ENCODE peak calls at places on chromosomes 4 and X, in six cellular contexts. One of them, this sample, is unnamed.

GRCh38 chrX:644304-645023 is 13.9 kb downstream of the SHOX start:
- DNase-seq in NCI-H2171 treated with DMSO at 0.1 percent for 48 hours: no peak
- DNase-seq in fibroblast of the aortic adventitia: no peak
- DNase-seq in islet precursor cell: no peak
- DNase-seq in anterior cingulate cortex: no peak
- DNase-seq in H54: no peak
- DNase-seq in this sample: no peak

GRCh38 chr4:54550415-54551171 is 107.2 kb upstream of the KIT start:
- DNase-seq in islet precursor cell: peak; percentile 57
- DNase-seq in anterior cingulate cortex: no peak
- DNase-seq in H54: no peak
- DNase-seq in NCI-H2171 treated with DMSO at 0.1 percent for 48 hours: no peak
- DNase-seq in fibroblast of the aortic adventitia: no peak
- DNase-seq in this sample: no peak

GRCh38 chrX:41621236-41621651 is 67.5 kb upstream of the GPR34 start:
- DNase-seq in fibroblast of the aortic adventitia: peak; percentile 49
- DNase-seq in islet precursor cell: peak; percentile 95
- DNase-seq in H54: no peak
- DNase-seq in NCI-H2171 treated with DMSO at 0.1 percent for 48 hours: no peak
- DNase-seq in anterior cingulate cortex: no peak
- DNase-seq in this sample: no peak

GRCh38 chrX:98568795-98569194 is 1685.1 kb downstream of the RPA4 start:
- DNase-seq in H54: no peak
- DNase-seq in islet precursor cell: no peak
- DNase-seq in fibroblast of the aortic adventitia: no peak
- DNase-seq in anterior cingulate cortex: no peak
- DNase-seq in NCI-H2171 treated with DMSO at 0.1 percent for 48 hours: no peak
- DNase-seq in this sample: no peak

GRCh38 chrX:49040376-49040955 is 2.7 kb downstream of the TFE3 start:
- DNase-seq in anterior cingulate cortex: no peak
- DNase-seq in NCI-H2171 treated with DMSO at 0.1 percent for 48 hours: no peak
- DNase-seq in fibroblast of the aortic adventitia: peak; percentile 35
- DNase-seq in H54: no peak
- DNase-seq in islet precursor cell: no peak
- DNase-seq in this sample: no peak

GRCh38 chrX:45769919-45770582 is 569.4 kb upstream of the DIPK2B start:
- DNase-seq in anterior cingulate cortex: peak; percentile 5
- DNase-seq in H54: no peak
- DNase-seq in fibroblast of the aortic adventitia: peak; percentile 94
- DNase-seq in islet precursor cell: peak; percentile 76
- DNase-seq in NCI-H2171 treated with DMSO at 0.1 percent for 48 hours: no peak
- DNase-seq in this sample: no peak

GRCh38 chrX:24317567-24317966 is 3.7 kb upstream of the SUPT20HL2 start:
- DNase-seq in NCI-H2171 treated with DMSO at 0.1 percent for 48 hours: no peak
- DNase-seq in H54: no peak
- DNase-seq in anterior cingulate cortex: no peak
- DNase-seq in fibroblast of the aortic adventitia: no peak
- DNase-seq in islet precursor cell: no peak
- DNase-seq in this sample: no peak

GRCh38 chr4:145812902-145813301 is 125.7 kb downstream of the ZNF827 start:
- DNase-seq in fibroblast of the aortic adventitia: no peak
- DNase-seq in islet precursor cell: peak; percentile 61
- DNase-seq in anterior cingulate cortex: no peak
- DNase-seq in NCI-H2171 treated with DMSO at 0.1 percent for 48 hours: no peak
- DNase-seq in H54: no peak
- DNase-seq in this sample: no peak

GRCh38 chrX:118536687-118537461 is 41.3 kb downstream of the DOCK11 start:
- DNase-seq in anterior cingulate cortex: no peak
- DNase-seq in H54: no peak
- DNase-seq in islet precursor cell: peak; percentile 58
- DNase-seq in NCI-H2171 treated with DMSO at 0.1 percent for 48 hours: no peak
- DNase-seq in fibroblast of the aortic adventitia: peak; percentile 61
- DNase-seq in this sample: no peak

GRCh38 chrX:10755477-10756334 is 135.3 kb upstream of the MID1 start:
- DNase-seq in NCI-H2171 treated with DMSO at 0.1 percent for 48 hours: no peak
- DNase-seq in anterior cingulate cortex: no peak
- DNase-seq in fibroblast of the aortic adventitia: peak; percentile 86
- DNase-seq in islet precursor cell: peak; percentile 90
- DNase-seq in H54: no peak
- DNase-seq in this sample: no peak

GRCh38 chr4:152817331-152817730 is 37.6 kb downstream of the ARFIP1 start:
- DNase-seq in anterior cingulate cortex: no peak
- DNase-seq in H54: no peak
- DNase-seq in fibroblast of the aortic adventitia: peak; percentile 52
- DNase-seq in islet precursor cell: no peak
- DNase-seq in NCI-H2171 treated with DMSO at 0.1 percent for 48 hours: no peak
- DNase-seq in this sample: no peak

GRCh38 chrX:107656965-107657364 is 28.7 kb downstream of the PRPS1 start:
- DNase-seq in NCI-H2171 treated with DMSO at 0.1 percent for 48 hours: no peak
- DNase-seq in anterior cingulate cortex: no peak
- DNase-seq in fibroblast of the aortic adventitia: no peak
- DNase-seq in H54: no peak
- DNase-seq in islet precursor cell: no peak
- DNase-seq in this sample: no peak

GRCh38 chr4:114905017-114905416 is 208.4 kb downstream of the NDST4 start:
- DNase-seq in H54: no peak
- DNase-seq in NCI-H2171 treated with DMSO at 0.1 percent for 48 hours: no peak
- DNase-seq in islet precursor cell: no peak
- DNase-seq in fibroblast of the aortic adventitia: no peak
- DNase-seq in anterior cingulate cortex: no peak
- DNase-seq in this sample: no peak

GRCh38 chrX:153684447-153685178 is 3.1 kb upstream of the SLC6A8 start:
- DNase-seq in anterior cingulate cortex: no peak
- DNase-seq in islet precursor cell: peak; percentile 46
- DNase-seq in H54: no peak
- DNase-seq in fibroblast of the aortic adventitia: no peak
- DNase-seq in NCI-H2171 treated with DMSO at 0.1 percent for 48 hours: no peak
- DNase-seq in this sample: no peak

GRCh38 chr4:70721747-70722146 is at the start of gene RUFY3:
- DNase-seq in islet precursor cell: peak; percentile 64
- DNase-seq in NCI-H2171 treated with DMSO at 0.1 percent for 48 hours: peak; percentile 94
- DNase-seq in anterior cingulate cortex: peak; percentile 57
- DNase-seq in fibroblast of the aortic adventitia: peak; percentile 97
- DNase-seq in H54: peak; percentile 42
- DNase-seq in this sample: peak; percentile 7

GRCh38 chr4:48095441-48095840 is 38.6 kb downstream of the TXK start:
- DNase-seq in islet precursor cell: no peak
- DNase-seq in fibroblast of the aortic adventitia: no peak
- DNase-seq in anterior cingulate cortex: no peak
- DNase-seq in NCI-H2171 treated with DMSO at 0.1 percent for 48 hours: no peak
- DNase-seq in H54: no peak
- DNase-seq in this sample: no peak

GRCh38 chr4:174826660-174827059 is 2.4 kb downstream of the GLRA3 start:
- DNase-seq in H54: no peak
- DNase-seq in anterior cingulate cortex: no peak
- DNase-seq in fibroblast of the aortic adventitia: no peak
- DNase-seq in NCI-H2171 treated with DMSO at 0.1 percent for 48 hours: no peak
- DNase-seq in islet precursor cell: no peak
- DNase-seq in this sample: no peak

GRCh38 chr4:27318740-27319139 is 458.1 kb downstream of the STIM2 start:
- DNase-seq in H54: peak; percentile 1
- DNase-seq in fibroblast of the aortic adventitia: peak; percentile 69
- DNase-seq in NCI-H2171 treated with DMSO at 0.1 percent for 48 hours: no peak
- DNase-seq in islet precursor cell: peak; percentile 82
- DNase-seq in anterior cingulate cortex: peak; percentile 0
- DNase-seq in this sample: peak; percentile 2

GRCh38 chr4:148790691-148791090 is 348.5 kb upstream of the NR3C2 start:
- DNase-seq in NCI-H2171 treated with DMSO at 0.1 percent for 48 hours: no peak
- DNase-seq in fibroblast of the aortic adventitia: peak; percentile 56
- DNase-seq in anterior cingulate cortex: no peak
- DNase-seq in islet precursor cell: no peak
- DNase-seq in H54: no peak
- DNase-seq in this sample: no peak

GRCh38 chr4:145819246-145820181 is 119.1 kb downstream of the ZNF827 start:
- DNase-seq in anterior cingulate cortex: peak; percentile 33
- DNase-seq in fibroblast of the aortic adventitia: no peak
- DNase-seq in H54: no peak
- DNase-seq in islet precursor cell: no peak
- DNase-seq in NCI-H2171 treated with DMSO at 0.1 percent for 48 hours: peak; percentile 83
- DNase-seq in this sample: peak; percentile 21